ENCODE peak calls at places on chromosomes 3 and 15, in seven cellular contexts. D is mesothelial cell of epicardium, S is GM10248, Z is foreskin fibroblast, O is tibial nerve, M is endothelial cell, E is bronchial epithelial cell. F is an unnamed sample.

GRCh38 chr3:178444416-178444815 is 91.8 kb upstream of the KCNMB2 start:
- DNase-seq in M (no peak), E (no peak), O (no peak), Z (no peak), S (no peak), D (no peak), F (no peak)

GRCh38 chr3:134473868-134474546 is 11.8 kb downstream of the ANAPC13 start:
- DNase-seq in M (peak; percentile 80), S (peak; percentile 50), O (peak; percentile 97), Z (peak; percentile 87), D (peak; percentile 69), E (peak; percentile 74), F (no peak)

GRCh38 chr3:44030690-44031344 is 210.9 kb upstream of the TOPAZ1 start:
- DNase-seq in Z (peak; percentile 72), O (no peak), S (no peak), D (no peak), E (no peak), M (no peak), F (no peak)

GRCh38 chr3:140050977-140051957 is 116.3 kb downstream of the CLSTN2 start:
- DNase-seq in Z (no peak), E (peak; percentile 26), D (no peak), S (no peak), O (no peak), M (no peak), F (no peak)

GRCh38 chr15:69491051-69491505 is 38.5 kb downstream of the RPLP1 start:
- DNase-seq in O (peak; percentile 75), Z (no peak), M (no peak), E (no peak), D (no peak), S (no peak), F (no peak)

GRCh38 chr3:185733980-185734724 is 90.7 kb downstream of the IGF2BP2 start:
- DNase-seq in S (peak; percentile 62), Z (peak; percentile 87), E (peak; percentile 90), M (peak; percentile 63), D (no peak), O (peak; percentile 40), F (peak; percentile 51)

GRCh38 chr3:114775395-114775794 is 371.7 kb downstream of the ZBTB20 start:
- DNase-seq in O (no peak), E (no peak), M (no peak), Z (peak; percentile 33), D (no peak), S (no peak), F (no peak)

GRCh38 chr3:17156864-17157263 is 272.1 kb downstream of the PLCL2 start:
- DNase-seq in Z (no peak), D (no peak), O (no peak), M (no peak), S (no peak), E (no peak), F (no peak)

GRCh38 chr3:194061421-194062029 is 74.4 kb upstream of the HES1 start:
- DNase-seq in E (no peak), O (no peak), M (no peak), D (no peak), Z (no peak), S (no peak), F (no peak)

GRCh38 chr3:29384640-29385039 is 103.8 kb downstream of the RBMS3 start:
- DNase-seq in Z (peak; percentile 83), E (peak; percentile 41), D (no peak), O (no peak), M (no peak), S (no peak), F (no peak)

GRCh38 chr15:84908564-84908963 is 24.1 kb downstream of the SLC28A1 start:
- DNase-seq in D (no peak), E (no peak), S (no peak), M (no peak), O (no peak), Z (no peak), F (no peak)

GRCh38 chr3:73060302-73060723 is 1.1 kb upstream of the EBLN2 start:
- DNase-seq in M (no peak), O (no peak), S (no peak), E (no peak), Z (peak; percentile 80), D (no peak), F (no peak)

GRCh38 chr15:50911001-50911400 is 2.5 kb downstream of the AP4E1 start:
- DNase-seq in O (no peak), E (no peak), Z (peak; percentile 10), S (no peak), M (no peak), D (no peak), F (no peak)

GRCh38 chr3:149016669-149017541 is 25.6 kb downstream of the GYG1 start:
- DNase-seq in O (no peak), Z (peak; percentile 91), S (no peak), M (no peak), E (peak; percentile 83), D (no peak), F (no peak)

GRCh38 chr3:188066141-188066540 is 87.8 kb upstream of the LPP start:
- DNase-seq in E (no peak), D (no peak), O (no peak), S (no peak), M (no peak), Z (peak; percentile 49), F (no peak)

GRCh38 chr3:171950373-171950772 is 89.0 kb upstream of the FNDC3B start:
- DNase-seq in E (peak; percentile 71), D (no peak), O (no peak), Z (peak; percentile 74), M (no peak), S (no peak), F (no peak)

GRCh38 chr3:184289426-184289938 is 9.6 kb upstream of the PSMD2 start:
- DNase-seq in E (peak; percentile 55), Z (peak; percentile 74), M (peak; percentile 71), O (peak; percentile 37), D (no peak), S (peak; percentile 75), F (peak; percentile 76)

GRCh38 chr15:58469432-58470353 is 37.9 kb downstream of the LIPC start:
- DNase-seq in E (peak; percentile 94), M (no peak), O (no peak), S (no peak), Z (peak; percentile 93), D (no peak), F (no peak)

GRCh38 chr3:167251678-167252077 is 128.4 kb downstream of the ZBBX start:
- DNase-seq in M (no peak), Z (no peak), D (no peak), O (no peak), S (no peak), E (no peak), F (no peak)

GRCh38 chr3:186967686-186968085 is 37.4 kb downstream of the ST6GAL1 start:
- DNase-seq in M (no peak), O (no peak), Z (no peak), S (no peak), D (no peak), E (no peak), F (no peak)

GRCh38 chr3:10366681-10367101 is 45.8 kb upstream of the SEC13 start:
- DNase-seq in S (no peak), Z (peak; percentile 97), O (peak; percentile 47), D (no peak), E (peak; percentile 96), M (no peak), F (no peak)

DNA sequence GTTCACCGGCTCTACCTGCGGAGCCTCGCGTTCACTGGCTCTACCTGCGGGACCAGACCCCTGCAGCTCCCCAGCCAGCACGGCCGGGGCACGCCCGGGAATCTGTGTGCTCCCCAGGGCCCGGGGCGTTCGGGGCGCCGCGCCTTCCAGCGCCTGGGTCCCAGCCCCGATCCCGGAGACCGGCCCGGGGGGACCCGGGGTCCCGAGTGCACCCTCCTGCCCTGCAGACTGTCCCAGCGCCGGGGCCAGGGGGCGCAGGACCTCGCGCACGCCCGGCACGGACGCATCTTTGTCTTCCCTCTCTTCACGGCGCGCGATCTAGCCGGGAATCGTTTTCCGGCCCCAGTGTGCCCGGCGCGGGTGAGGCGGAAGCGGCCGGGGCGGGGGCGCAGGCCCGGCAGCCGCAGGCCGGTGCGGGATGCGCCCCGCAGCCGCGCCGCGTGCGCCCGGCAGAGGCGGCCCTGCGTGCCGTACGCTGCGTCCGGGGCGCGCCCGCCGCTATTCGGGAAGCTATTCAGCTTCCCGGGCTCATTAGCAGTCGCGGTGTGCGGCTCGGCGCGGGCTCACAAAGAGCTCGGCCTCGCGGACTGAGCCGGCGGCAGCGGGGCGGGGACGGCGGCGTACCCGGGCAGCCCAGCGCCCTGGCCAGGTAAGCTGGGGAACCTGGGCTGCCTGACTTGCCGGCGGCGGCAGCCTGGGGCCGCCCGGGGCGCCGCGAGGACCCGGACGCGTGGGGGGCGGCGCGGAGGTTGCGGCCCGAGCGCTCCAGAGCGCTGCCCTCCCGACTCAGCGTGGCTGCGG is at the start of gene APBA2:
- DNase-seq in E (no peak), D (no peak), Z (peak; percentile 80), S (no peak), M (peak; percentile 51), O (no peak), F (no peak)
- TF ChIP-seq CTCF in E (no peak), D (no peak), Z (no peak), S (no peak), M (no peak), O (no peak), F (peak; percentile 6)

DNA sequence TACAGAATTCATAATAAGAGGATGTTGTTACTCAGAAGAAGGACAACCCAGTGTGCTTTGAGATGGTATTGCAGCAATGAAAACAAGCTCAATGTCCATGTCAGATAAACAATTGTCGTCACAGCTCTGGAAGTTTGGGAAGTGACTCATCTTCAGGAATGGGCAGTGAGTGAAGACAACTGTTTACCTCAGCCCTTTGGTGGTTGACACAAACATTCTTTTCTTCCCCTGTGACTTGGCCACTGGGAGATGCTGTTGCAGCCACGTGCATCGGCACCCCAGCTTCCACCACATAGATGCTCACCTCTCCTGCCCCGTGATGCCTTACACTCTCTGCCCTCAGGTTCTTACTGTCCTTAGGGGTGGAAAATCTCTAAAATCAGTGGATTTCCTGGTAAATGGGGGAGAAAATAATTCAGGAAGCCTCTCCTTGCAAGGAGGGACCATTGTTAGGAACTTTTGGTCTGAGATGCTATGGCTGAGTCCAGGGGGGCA is 114.1 kb upstream of the GALNT15 start:
- DNase-seq in M (peak; percentile 8), S (no peak), Z (peak; percentile 99), O (peak; percentile 86), E (peak; percentile 96), D (no peak), F (no peak)
- TF ChIP-seq CTCF in M (no peak), S (no peak), Z (peak; percentile 32), O (no peak), E (peak; percentile 44), D (no peak), F (no peak)

GRCh38 chr3:129116482-129116946 is 5.1 kb downstream of the RAB43 start:
- DNase-seq in S (no peak), M (no peak), O (no peak), E (no peak), D (no peak), Z (no peak), F (no peak)
- TF ChIP-seq CTCF in S (no peak), M (no peak), O (no peak), E (no peak), D (no peak), Z (no peak), F (no peak)

DNA sequence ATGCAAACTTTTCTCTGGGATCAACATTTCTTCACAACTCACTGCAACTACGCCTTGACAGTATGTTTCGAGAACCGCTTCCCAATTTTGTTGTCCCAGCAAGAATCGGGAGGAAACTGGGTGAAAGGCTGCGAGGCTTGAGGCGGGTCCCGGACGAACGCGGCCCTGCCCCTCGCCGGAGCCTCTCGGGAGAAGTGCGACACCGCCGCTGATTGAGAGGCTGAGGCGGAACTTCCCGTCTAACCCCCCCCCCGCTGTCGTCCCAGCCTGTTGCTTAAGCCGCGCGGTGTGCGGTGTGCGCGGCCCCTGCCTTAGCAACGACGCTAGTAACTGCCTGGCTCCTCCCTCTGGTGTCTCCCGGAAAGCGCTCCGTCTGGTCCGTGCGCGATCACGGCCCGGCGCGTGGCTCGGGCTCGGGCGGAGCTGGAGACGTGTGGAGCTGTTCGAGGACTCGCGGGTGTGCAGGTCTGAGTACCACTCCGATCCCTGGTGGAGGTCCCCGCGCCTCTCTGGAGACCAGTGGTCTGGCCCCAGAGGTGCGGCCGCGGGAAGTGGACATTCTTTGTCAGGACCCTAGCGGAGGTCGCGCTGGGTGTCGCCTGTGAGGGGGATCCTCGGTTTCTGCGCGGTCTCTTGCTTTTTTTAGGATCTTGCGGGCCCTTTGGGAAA is at the start of the genes DTWD1 and FAM227B:
- DNase-seq in Z (peak; percentile 100), M (peak; percentile 93), S (peak; percentile 93), D (peak; percentile 87), E (peak; percentile 85), O (peak; percentile 92), F (peak; percentile 52)
- TF ChIP-seq CTCF in Z (no peak), M (no peak), S (no peak), D (no peak), E (no peak), O (peak; percentile 18), F (no peak)

F was measured in D721Med.